ENCODE peak calls at places on chromosomes 13 and 19, in four cellular contexts. One of them, this sample, is unnamed. For H3K36me3, the result is how much of the 10 kb centered on the place peaks cover.

GRCh38 chr19:38452430-38453366 is 19.2 kb downstream of the RYR1 start:
- DNase-seq in gastrocnemius medialis: peak
- DNase-seq in tibial nerve: no peak
- DNase-seq in PC-3: peak
- DNase-seq in this sample: no peak

GRCh38 chr19:11295180-11295579 is 780 bp upstream of the TSPAN16 start:
- DNase-seq in gastrocnemius medialis: no peak
- DNase-seq in PC-3: no peak
- DNase-seq in tibial nerve: no peak
- DNase-seq in this sample: no peak

GRCh38 chr19:49339364-49340068 is 4.3 kb downstream of the CD37 start:
- DNase-seq in gastrocnemius medialis: peak
- DNase-seq in PC-3: peak
- DNase-seq in tibial nerve: peak
- DNase-seq in this sample: peak

GRCh38 chr13:114313061-114313860 is 1.0 kb upstream of the CHAMP1 start:
- DNase-seq in gastrocnemius medialis: peak
- DNase-seq in PC-3: peak
- DNase-seq in tibial nerve: no peak
- DNase-seq in this sample: no peak

GRCh38 chr19:34985249-34986022 is 14.7 kb upstream of the GRAMD1A start:
- DNase-seq in tibial nerve: no peak
- DNase-seq in PC-3: no peak
- DNase-seq in gastrocnemius medialis: peak
- DNase-seq in this sample: peak

GRCh38 chr19:30428281-30428680 is 56.1 kb downstream of the ZNF536 start:
- DNase-seq in gastrocnemius medialis: no peak
- DNase-seq in tibial nerve: no peak
- DNase-seq in PC-3: no peak
- DNase-seq in this sample: no peak

GRCh38 chr19:53091413-53091812 is 11.8 kb downstream of the ZNF160 start:
- DNase-seq in gastrocnemius medialis: no peak
- DNase-seq in PC-3: no peak
- DNase-seq in tibial nerve: no peak
- DNase-seq in this sample: no peak

GRCh38 chr13:66405908-66406802 is 824.0 kb downstream of the PCDH9 start:
- DNase-seq in tibial nerve: no peak
- DNase-seq in PC-3: peak
- DNase-seq in gastrocnemius medialis: no peak
- DNase-seq in this sample: no peak

GRCh38 chr13:67155898-67156717 is 74.0 kb downstream of the PCDH9 start:
- DNase-seq in PC-3: no peak
- DNase-seq in tibial nerve: no peak
- DNase-seq in gastrocnemius medialis: no peak
- DNase-seq in this sample: no peak

GRCh38 chr13:45310341-45311138 is 30.4 kb downstream of the TPT1 start:
- DNase-seq in tibial nerve: no peak
- DNase-seq in PC-3: no peak
- DNase-seq in gastrocnemius medialis: no peak
- DNase-seq in this sample: no peak

GRCh38 chr13:107331359-107331758 is 763.4 kb upstream of the ARGLU1 start:
- DNase-seq in gastrocnemius medialis: no peak
- DNase-seq in PC-3: no peak
- DNase-seq in tibial nerve: no peak
- DNase-seq in this sample: no peak

GRCh38 chr19:21638776-21639175 is 128.6 kb downstream of the ZNF100 start:
- DNase-seq in tibial nerve: no peak
- DNase-seq in PC-3: no peak
- DNase-seq in gastrocnemius medialis: no peak
- DNase-seq in this sample: no peak

GRCh38 chr19:7655581-7655980 is 13.3 kb upstream of the RETN start:
- DNase-seq in tibial nerve: no peak
- DNase-seq in gastrocnemius medialis: no peak
- DNase-seq in PC-3: no peak
- DNase-seq in this sample: no peak

GRCh38 chr19:40503300-40503699 is 36.5 kb downstream of the SPTBN4 start:
- DNase-seq in PC-3: no peak
- DNase-seq in tibial nerve: no peak
- DNase-seq in gastrocnemius medialis: no peak
- DNase-seq in this sample: no peak

GRCh38 chr13:45432737-45433380 is 14.7 kb upstream of the SLC25A30 start:
- DNase-seq in PC-3: no peak
- DNase-seq in tibial nerve: no peak
- DNase-seq in gastrocnemius medialis: no peak
- DNase-seq in this sample: no peak

GRCh38 chr19:13817615-13818371 is 22.6 kb downstream of the ZSWIM4 start:
- DNase-seq in PC-3: no peak
- DNase-seq in tibial nerve: no peak
- DNase-seq in gastrocnemius medialis: no peak
- DNase-seq in this sample: no peak

GRCh38 chr19:18649371-18650047 is 12.7 kb downstream of the KLHL26 start:
- DNase-seq in tibial nerve: peak
- DNase-seq in gastrocnemius medialis: peak
- DNase-seq in PC-3: no peak
- DNase-seq in this sample: peak

GRCh38 chr19:18218600-18218999 is 7.6 kb downstream of the PDE4C start:
- DNase-seq in tibial nerve: no peak
- DNase-seq in PC-3: no peak
- DNase-seq in gastrocnemius medialis: no peak
- DNase-seq in this sample: no peak

GRCh38 chr19:1079566-1080111 is 12.7 kb downstream of the ARHGAP45 start:
- DNase-seq in PC-3: no peak
- DNase-seq in gastrocnemius medialis: no peak
- DNase-seq in tibial nerve: no peak
- DNase-seq in this sample: peak

GRCh38 chr13:35496761-35497386 is 20.4 kb upstream of the MAB21L1 start:
- DNase-seq in gastrocnemius medialis: no peak
- DNase-seq in PC-3: no peak
- DNase-seq in tibial nerve: no peak
- DNase-seq in this sample: no peak

GRCh38 chr19:55704494-55705245 is 29.6 kb downstream of the EPN1 start:
- DNase-seq in PC-3: no peak
- DNase-seq in gastrocnemius medialis: no peak
- DNase-seq in tibial nerve: no peak
- DNase-seq in this sample: no peak

DNA sequence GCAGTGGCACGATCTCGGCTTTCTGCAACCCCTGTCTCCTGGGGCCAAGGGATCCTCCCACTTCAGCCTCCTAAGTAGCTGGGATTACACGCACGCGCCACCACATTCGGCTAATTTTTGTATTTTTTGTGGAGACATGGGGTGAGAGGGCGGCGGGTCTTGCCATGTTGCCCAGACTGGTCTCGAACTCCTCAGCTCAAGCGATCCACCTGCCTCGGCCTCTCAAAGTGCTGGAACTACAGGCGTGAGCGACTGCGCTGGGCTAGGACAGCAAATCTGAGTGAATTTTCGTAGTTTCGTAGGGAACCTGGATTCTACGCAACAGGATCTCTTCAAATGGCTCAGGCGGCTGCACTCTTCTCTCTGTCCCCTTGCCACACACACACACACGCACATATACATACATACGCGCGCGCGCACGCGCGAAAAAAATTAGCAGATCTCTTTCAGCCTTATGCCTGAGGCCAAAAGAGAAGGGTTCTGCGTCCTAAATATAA is 402 bp downstream of the PINLYP start:
- DNase-seq in PC-3: no peak
- DNase-seq in tibial nerve: no peak
- DNase-seq in gastrocnemius medialis: no peak
- DNase-seq in this sample: no peak
- H3K27ac ChIP-seq in PC-3: no peak
- H3K27ac ChIP-seq in tibial nerve: peak
- H3K27ac ChIP-seq in gastrocnemius medialis: peak
- H3K27ac ChIP-seq in this sample: no peak

DNA sequence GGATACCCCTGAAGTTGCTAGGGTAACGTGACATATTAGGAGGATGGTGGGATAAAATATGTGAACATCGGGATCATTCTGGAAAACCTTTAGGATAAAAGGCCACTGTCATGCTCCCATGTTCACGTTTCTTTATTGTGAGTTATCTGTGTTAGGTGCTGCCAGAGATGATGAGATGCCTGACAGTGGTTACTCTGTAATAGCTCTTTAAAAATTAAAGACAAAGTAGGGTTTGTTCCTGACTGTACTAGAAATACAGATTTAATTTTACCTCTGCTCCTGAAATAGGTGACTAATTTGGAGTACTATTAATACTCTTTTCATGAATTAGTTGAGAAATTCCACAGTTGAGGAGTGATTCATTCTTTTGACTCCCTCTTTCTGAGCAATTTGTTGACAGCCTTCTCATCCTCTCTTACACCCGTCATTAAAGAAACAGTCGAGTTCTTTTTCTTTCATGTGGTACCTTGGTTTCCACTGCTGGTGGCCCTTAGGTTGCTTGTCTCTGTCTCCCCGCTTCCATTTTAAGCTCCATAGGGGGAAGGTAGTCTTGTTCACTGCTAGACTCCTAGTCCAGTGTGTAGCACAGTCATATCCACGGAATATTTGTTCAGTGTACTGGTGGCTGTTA is 28.4 kb downstream of the SAE1 start:
- DNase-seq in gastrocnemius medialis: no peak
- DNase-seq in PC-3: no peak
- DNase-seq in tibial nerve: no peak
- DNase-seq in this sample: no peak
- H3K36me3 ChIP-seq in gastrocnemius medialis: under half
- H3K36me3 ChIP-seq in PC-3: under half
- H3K36me3 ChIP-seq in tibial nerve: under half
- H3K36me3 ChIP-seq in this sample: half or more

GRCh38 chr13:111323950-111324651 is 3.7 kb downstream of the TEX29 start:
- DNase-seq in gastrocnemius medialis: no peak
- DNase-seq in PC-3: no peak
- DNase-seq in tibial nerve: no peak
- DNase-seq in this sample: no peak

GRCh38 chr13:111326621-111326965 is 6.2 kb downstream of the TEX29 start:
- DNase-seq in PC-3: no peak
- DNase-seq in tibial nerve: no peak
- DNase-seq in gastrocnemius medialis: no peak
- DNase-seq in this sample: no peak

GRCh38 chr13:111324736-111325135 is 4.3 kb downstream of the TEX29 start:
- DNase-seq in gastrocnemius medialis: no peak
- DNase-seq in tibial nerve: no peak
- DNase-seq in PC-3: no peak
- DNase-seq in this sample: no peak

GRCh38 chr13:111325941-111326620 is 5.6 kb downstream of the TEX29 start:
- DNase-seq in gastrocnemius medialis: no peak
- DNase-seq in tibial nerve: no peak
- DNase-seq in PC-3: no peak
- DNase-seq in this sample: no peak

DNA sequence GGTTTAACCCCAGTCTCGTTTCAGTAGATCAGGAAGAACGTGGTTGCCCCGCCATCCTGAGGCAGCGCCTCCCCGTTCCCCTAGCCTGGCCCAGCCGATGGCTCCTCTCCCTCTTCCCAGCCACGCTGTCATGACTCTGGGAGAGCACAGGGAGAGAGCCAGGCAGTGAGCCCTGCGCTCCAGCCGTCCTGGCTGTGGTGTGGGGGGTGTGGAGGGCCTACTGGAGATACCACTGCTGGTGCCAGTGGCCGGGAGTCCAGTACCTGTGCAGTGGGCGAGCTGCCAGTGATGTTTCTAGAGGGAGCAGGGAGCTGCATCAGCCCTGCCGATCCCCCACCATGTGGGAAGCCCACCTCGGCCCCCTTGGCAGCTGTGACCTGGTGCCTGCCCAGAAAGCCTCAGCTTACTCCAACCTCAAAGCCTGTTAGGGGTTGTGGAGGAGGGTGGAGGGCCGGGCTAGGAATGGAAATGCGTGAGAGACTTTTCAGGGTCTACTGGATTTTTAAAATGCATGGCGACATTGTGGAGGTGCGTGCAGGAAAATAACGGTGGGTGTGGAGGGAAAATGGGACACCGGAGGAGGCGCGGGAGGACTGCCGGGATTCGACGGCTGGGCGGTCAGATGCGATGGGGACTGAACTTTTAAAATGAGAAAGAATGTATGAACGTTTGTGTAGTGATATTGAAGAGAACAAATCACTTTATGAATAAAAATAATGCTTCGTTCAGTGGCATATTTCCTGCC is 4.9 kb downstream of the TEX29 start:
- DNase-seq in tibial nerve: no peak
- DNase-seq in gastrocnemius medialis: no peak
- DNase-seq in PC-3: no peak
- DNase-seq in this sample: no peak
- H3K4me3 ChIP-seq in tibial nerve: no peak
- H3K4me3 ChIP-seq in gastrocnemius medialis: no peak
- H3K4me3 ChIP-seq in PC-3: no peak
- H3K4me3 ChIP-seq in this sample: no peak

GRCh38 chr13:99606322-99607089 is 105.2 kb downstream of the TM9SF2 start:
- DNase-seq in PC-3: peak
- DNase-seq in gastrocnemius medialis: peak
- DNase-seq in tibial nerve: peak
- DNase-seq in this sample: peak

GRCh38 chr13:99614465-99614885 is 113.2 kb downstream of the TM9SF2 start:
- DNase-seq in PC-3: no peak
- DNase-seq in gastrocnemius medialis: no peak
- DNase-seq in tibial nerve: no peak
- DNase-seq in this sample: no peak

GRCh38 chr13:99605417-99606321 is 104.4 kb downstream of the TM9SF2 start:
- DNase-seq in tibial nerve: peak
- DNase-seq in PC-3: peak
- DNase-seq in gastrocnemius medialis: peak
- DNase-seq in this sample: peak

GRCh38 chr13:99608345-99608744 is 107.1 kb downstream of the TM9SF2 start:
- DNase-seq in PC-3: no peak
- DNase-seq in gastrocnemius medialis: no peak
- DNase-seq in tibial nerve: no peak
- DNase-seq in this sample: no peak

DNA sequence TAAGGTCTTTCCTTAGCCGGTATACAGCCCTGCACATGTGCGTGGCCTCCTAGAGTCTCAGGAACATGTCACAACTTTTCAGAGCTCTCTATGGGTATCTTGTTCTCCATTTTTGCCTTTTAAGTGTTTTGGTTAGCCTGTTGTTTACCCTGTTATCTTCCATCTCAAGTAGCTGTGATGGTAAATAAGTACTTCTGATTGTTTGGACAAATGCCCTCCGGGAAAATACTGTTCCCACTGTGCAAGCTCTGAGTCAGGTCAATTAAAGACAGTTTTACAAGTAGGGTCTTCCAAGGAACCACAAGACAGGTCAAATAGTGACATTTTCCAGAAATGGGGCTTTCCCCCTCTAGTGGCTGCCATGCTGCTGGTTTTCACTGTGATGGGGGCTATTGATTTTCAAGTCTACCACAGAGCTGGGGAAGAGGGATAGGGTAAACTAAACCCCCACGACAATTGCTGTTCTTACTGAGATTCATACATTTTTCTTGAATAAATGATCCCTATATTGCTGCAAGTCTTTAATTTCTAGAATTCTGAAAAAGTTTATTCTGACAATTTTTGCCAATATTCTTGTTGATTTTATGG is 109.5 kb downstream of the TM9SF2 start:
- DNase-seq in tibial nerve: no peak
- DNase-seq in PC-3: no peak
- DNase-seq in gastrocnemius medialis: no peak
- DNase-seq in this sample: no peak
- H3K27ac ChIP-seq in tibial nerve: no peak
- H3K27ac ChIP-seq in PC-3: no peak
- H3K27ac ChIP-seq in gastrocnemius medialis: no peak
- H3K27ac ChIP-seq in this sample: no peak

This sample was measured in heart right ventricle.